ENCODE peak calls at places on chromosomes 4 and X, in nine cellular contexts. One of them, this sample, is unnamed.

GRCh38 chr4:5973033-5973432 is 45.2 kb downstream of the C4orf50 start:
- DNase-seq in transverse colon: no peak
- DNase-seq in lower leg skin: no peak
- DNase-seq in suprapubic skin: no peak
- DNase-seq in GM12892: no peak
- DNase-seq in vagina: no peak
- DNase-seq in HepG2: no peak
- DNase-seq in uterus: no peak
- DNase-seq in heart left ventricle: no peak
- DNase-seq in this sample: no peak

GRCh38 chrX:119784747-119785446 is 6.5 kb downstream of the RPL39 start:
- DNase-seq in transverse colon: peak
- DNase-seq in lower leg skin: no peak
- DNase-seq in suprapubic skin: no peak
- DNase-seq in GM12892: no peak
- DNase-seq in vagina: no peak
- DNase-seq in HepG2: no peak
- DNase-seq in uterus: no peak
- DNase-seq in heart left ventricle: no peak
- DNase-seq in this sample: peak

GRCh38 chr4:73815145-73815544 is 21.3 kb upstream of the CXCL6 start:
- DNase-seq in transverse colon: no peak
- DNase-seq in lower leg skin: no peak
- DNase-seq in suprapubic skin: no peak
- DNase-seq in GM12892: no peak
- DNase-seq in vagina: no peak
- DNase-seq in HepG2: no peak
- DNase-seq in uterus: no peak
- DNase-seq in heart left ventricle: no peak
- DNase-seq in this sample: no peak

GRCh38 chrX:16671005-16671404 is 21.0 kb downstream of the S100G start:
- DNase-seq in transverse colon: no peak
- DNase-seq in lower leg skin: no peak
- DNase-seq in suprapubic skin: no peak
- DNase-seq in GM12892: peak
- DNase-seq in vagina: no peak
- DNase-seq in HepG2: peak
- DNase-seq in uterus: no peak
- DNase-seq in heart left ventricle: no peak
- DNase-seq in this sample: peak

GRCh38 chr4:115470763-115471162 is 357.3 kb upstream of the NDST4 start:
- DNase-seq in transverse colon: no peak
- DNase-seq in lower leg skin: no peak
- DNase-seq in suprapubic skin: no peak
- DNase-seq in GM12892: no peak
- DNase-seq in vagina: no peak
- DNase-seq in HepG2: no peak
- DNase-seq in uterus: no peak
- DNase-seq in heart left ventricle: no peak
- DNase-seq in this sample: no peak

GRCh38 chr4:73762409-73762808 is 22.0 kb downstream of the CXCL8 start:
- DNase-seq in transverse colon: no peak
- DNase-seq in lower leg skin: no peak
- DNase-seq in suprapubic skin: no peak
- DNase-seq in GM12892: no peak
- DNase-seq in vagina: no peak
- DNase-seq in HepG2: no peak
- DNase-seq in uterus: no peak
- DNase-seq in heart left ventricle: no peak
- DNase-seq in this sample: no peak

GRCh38 chr4:168877779-168878491 is 132.1 kb downstream of the CBR4 start:
- DNase-seq in transverse colon: no peak
- DNase-seq in lower leg skin: no peak
- DNase-seq in suprapubic skin: peak
- DNase-seq in GM12892: peak
- DNase-seq in vagina: no peak
- DNase-seq in HepG2: no peak
- DNase-seq in uterus: no peak
- DNase-seq in heart left ventricle: peak
- DNase-seq in this sample: peak

GRCh38 chrX:66815227-66815626 is 176.3 kb upstream of the EDA2R start:
- DNase-seq in transverse colon: no peak
- DNase-seq in lower leg skin: no peak
- DNase-seq in suprapubic skin: no peak
- DNase-seq in GM12892: no peak
- DNase-seq in vagina: no peak
- DNase-seq in HepG2: no peak
- DNase-seq in uterus: no peak
- DNase-seq in heart left ventricle: no peak
- DNase-seq in this sample: no peak

GRCh38 chr4:20376070-20376469 is 124.4 kb downstream of the SLIT2 start:
- DNase-seq in transverse colon: no peak
- DNase-seq in lower leg skin: no peak
- DNase-seq in suprapubic skin: no peak
- DNase-seq in GM12892: no peak
- DNase-seq in vagina: no peak
- DNase-seq in HepG2: no peak
- DNase-seq in uterus: no peak
- DNase-seq in heart left ventricle: no peak
- DNase-seq in this sample: no peak

GRCh38 chrX:9153299-9153698 is 119.4 kb upstream of the FAM9B start:
- DNase-seq in transverse colon: no peak
- DNase-seq in lower leg skin: no peak
- DNase-seq in suprapubic skin: no peak
- DNase-seq in GM12892: no peak
- DNase-seq in vagina: no peak
- DNase-seq in HepG2: no peak
- DNase-seq in uterus: no peak
- DNase-seq in heart left ventricle: no peak
- DNase-seq in this sample: no peak

GRCh38 chr4:1685604-1686150 is 1.6 kb upstream of the FAM53A start:
- DNase-seq in transverse colon: no peak
- DNase-seq in lower leg skin: no peak
- DNase-seq in suprapubic skin: no peak
- DNase-seq in GM12892: no peak
- DNase-seq in vagina: no peak
- DNase-seq in HepG2: no peak
- DNase-seq in uterus: no peak
- DNase-seq in heart left ventricle: no peak
- DNase-seq in this sample: no peak

GRCh38 chr4:1684756-1685603 is 867 bp upstream of the FAM53A start:
- DNase-seq in transverse colon: peak
- DNase-seq in lower leg skin: no peak
- DNase-seq in suprapubic skin: peak
- DNase-seq in GM12892: no peak
- DNase-seq in vagina: no peak
- DNase-seq in HepG2: no peak
- DNase-seq in uterus: peak
- DNase-seq in heart left ventricle: no peak
- DNase-seq in this sample: no peak

GRCh38 chr4:1682860-1683259 is 1.3 kb downstream of the FAM53A start:
- DNase-seq in transverse colon: no peak
- DNase-seq in lower leg skin: no peak
- DNase-seq in suprapubic skin: no peak
- DNase-seq in GM12892: no peak
- DNase-seq in vagina: no peak
- DNase-seq in HepG2: no peak
- DNase-seq in uterus: no peak
- DNase-seq in heart left ventricle: no peak
- DNase-seq in this sample: no peak

GRCh38 chr4:1683371-1683902 is 676 bp downstream of the FAM53A start:
- DNase-seq in transverse colon: peak
- DNase-seq in lower leg skin: peak
- DNase-seq in suprapubic skin: no peak
- DNase-seq in GM12892: no peak
- DNase-seq in vagina: no peak
- DNase-seq in HepG2: no peak
- DNase-seq in uterus: peak
- DNase-seq in heart left ventricle: no peak
- DNase-seq in this sample: peak

DNA sequence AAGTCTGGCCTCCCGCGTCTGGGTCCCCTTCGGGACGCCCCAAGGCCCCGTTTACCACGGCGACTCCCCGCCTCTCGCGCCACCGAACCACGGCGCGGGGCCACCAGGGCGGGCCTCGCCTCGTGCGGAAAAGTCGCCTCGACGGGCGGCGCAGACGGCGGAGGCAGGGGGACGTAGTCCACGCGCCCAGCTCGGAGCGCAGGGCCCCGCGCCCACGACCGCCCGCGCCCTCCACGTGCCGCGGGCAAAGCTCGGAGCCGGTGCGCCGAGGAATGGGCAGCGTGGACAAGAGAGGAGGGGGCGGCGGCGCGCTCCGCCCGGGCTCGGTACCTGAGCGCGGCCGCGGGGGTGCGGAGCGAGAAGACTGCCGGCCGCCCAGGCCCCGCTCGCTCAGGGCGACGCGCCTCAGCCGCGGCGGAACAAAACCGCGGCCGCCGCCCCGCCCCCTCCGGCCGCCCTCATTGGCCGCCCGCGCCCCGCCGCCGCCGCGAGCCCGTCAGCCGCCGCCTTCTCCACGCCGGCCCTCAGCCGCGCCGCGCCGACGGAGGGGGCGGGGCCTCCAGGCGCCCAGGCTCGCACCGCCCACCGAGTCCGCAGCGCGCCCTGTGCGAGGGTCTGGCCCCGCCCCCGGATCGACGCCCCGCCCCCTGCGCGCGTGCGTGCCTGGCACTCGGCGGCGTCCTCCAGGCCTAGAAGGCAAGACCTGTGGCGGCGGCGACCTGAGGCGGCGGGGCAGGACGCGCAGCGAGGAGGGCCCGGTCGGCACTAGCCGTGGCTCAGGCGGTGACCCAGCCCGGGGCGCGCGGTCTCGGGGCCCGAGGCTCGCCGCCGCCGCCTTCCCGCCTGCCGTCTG is at the start of gene FAM53A:
- DNase-seq in transverse colon: peak
- DNase-seq in lower leg skin: peak
- DNase-seq in suprapubic skin: peak
- DNase-seq in GM12892: peak
- DNase-seq in vagina: no peak
- DNase-seq in HepG2: peak
- DNase-seq in uterus: peak
- DNase-seq in heart left ventricle: peak
- DNase-seq in this sample: peak
- TF ChIP-seq POLR2A in transverse colon: no peak
- TF ChIP-seq POLR2A in lower leg skin: no peak
- TF ChIP-seq POLR2A in suprapubic skin: no peak
- TF ChIP-seq POLR2A in GM12892: peak
- TF ChIP-seq POLR2A in vagina: peak
- TF ChIP-seq POLR2A in HepG2: no peak
- TF ChIP-seq POLR2A in uterus: peak
- TF ChIP-seq POLR2A in heart left ventricle: peak
- TF ChIP-seq POLR2A in this sample: no peak

GRCh38 chr4:155758500-155759371 is at the start of gene GUCY1B1:
- DNase-seq in transverse colon: peak
- DNase-seq in lower leg skin: peak
- DNase-seq in suprapubic skin: peak
- DNase-seq in GM12892: peak
- DNase-seq in vagina: no peak
- DNase-seq in HepG2: no peak
- DNase-seq in uterus: peak
- DNase-seq in heart left ventricle: peak
- DNase-seq in this sample: peak
- TF ChIP-seq POLR2A in transverse colon: no peak
- TF ChIP-seq POLR2A in lower leg skin: no peak
- TF ChIP-seq POLR2A in suprapubic skin: no peak
- TF ChIP-seq POLR2A in GM12892: no peak
- TF ChIP-seq POLR2A in vagina: peak
- TF ChIP-seq POLR2A in HepG2: no peak
- TF ChIP-seq POLR2A in uterus: peak
- TF ChIP-seq POLR2A in heart left ventricle: peak
- TF ChIP-seq POLR2A in this sample: no peak

GRCh38 chr4:100098011-100098545 is 92.2 kb downstream of the DDIT4L start:
- DNase-seq in transverse colon: no peak
- DNase-seq in lower leg skin: no peak
- DNase-seq in suprapubic skin: no peak
- DNase-seq in GM12892: no peak
- DNase-seq in vagina: no peak
- DNase-seq in HepG2: no peak
- DNase-seq in uterus: no peak
- DNase-seq in heart left ventricle: no peak
- DNase-seq in this sample: no peak
- TF ChIP-seq POLR2A in transverse colon: no peak
- TF ChIP-seq POLR2A in lower leg skin: no peak
- TF ChIP-seq POLR2A in suprapubic skin: no peak
- TF ChIP-seq POLR2A in GM12892: no peak
- TF ChIP-seq POLR2A in vagina: no peak
- TF ChIP-seq POLR2A in HepG2: no peak
- TF ChIP-seq POLR2A in uterus: no peak
- TF ChIP-seq POLR2A in heart left ventricle: no peak
- TF ChIP-seq POLR2A in this sample: no peak

DNA sequence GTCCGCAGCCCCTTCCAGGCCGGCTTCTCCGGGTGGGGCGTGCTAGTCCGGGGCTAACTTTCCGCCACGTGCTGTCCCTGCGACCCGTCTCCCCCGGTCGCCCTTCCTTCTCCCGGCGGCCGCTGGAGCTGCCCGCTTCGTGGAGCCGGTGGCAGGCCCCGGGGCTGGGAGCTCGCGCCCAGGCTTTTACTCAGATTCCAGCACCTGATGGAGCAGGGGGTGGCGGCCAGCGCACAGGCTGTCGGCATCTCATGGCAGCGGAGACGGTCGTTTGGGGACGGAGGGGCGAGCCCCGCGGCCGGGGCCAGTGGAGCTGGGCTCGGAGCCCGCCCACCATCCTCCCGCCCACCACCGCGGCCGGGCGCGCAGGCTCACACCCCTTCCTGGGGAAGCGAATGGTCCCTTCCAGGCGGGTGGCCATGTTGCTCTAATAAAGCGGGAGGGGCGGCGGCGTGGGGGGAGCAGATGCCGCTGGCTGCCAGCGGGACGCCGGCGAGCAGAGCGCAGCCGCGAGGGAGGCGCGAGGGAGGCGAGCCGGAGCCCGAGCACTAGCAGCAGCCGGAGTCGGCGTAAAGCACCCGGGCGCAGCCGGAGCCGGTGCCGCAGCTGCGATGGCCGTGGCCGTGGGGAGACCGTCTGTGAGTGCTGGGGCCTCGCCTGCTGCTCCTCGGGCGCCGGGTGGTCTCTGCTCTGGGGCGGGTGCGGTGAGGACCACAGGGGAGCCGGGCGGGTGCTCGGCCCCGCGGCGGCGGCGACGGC is at the start of gene SEPTIN11:
- DNase-seq in transverse colon: peak
- DNase-seq in lower leg skin: peak
- DNase-seq in suprapubic skin: peak
- DNase-seq in GM12892: peak
- DNase-seq in vagina: no peak
- DNase-seq in HepG2: peak
- DNase-seq in uterus: peak
- DNase-seq in heart left ventricle: peak
- DNase-seq in this sample: peak
- TF ChIP-seq POLR2A in transverse colon: peak
- TF ChIP-seq POLR2A in lower leg skin: no peak
- TF ChIP-seq POLR2A in suprapubic skin: peak
- TF ChIP-seq POLR2A in GM12892: peak
- TF ChIP-seq POLR2A in vagina: peak
- TF ChIP-seq POLR2A in HepG2: peak
- TF ChIP-seq POLR2A in uterus: peak
- TF ChIP-seq POLR2A in heart left ventricle: peak
- TF ChIP-seq POLR2A in this sample: peak

This sample was measured in testis.